ENCODE peak calls at places on chromosomes 12 and 14, in six cellular contexts. One of them, this sample, is unnamed.

GRCh38 chr12:24661657-24662096 is 287.2 kb downstream of the BCAT1 start:
- DNase-seq in NCI-H2081: no peak
- DNase-seq in AG09319: peak; percentile 20
- DNase-seq in neuronal stem cell: no peak
- DNase-seq in activated naive CD8-positive, alpha-beta T cell treated with anti-CD3 and anti-CD28 coated beads, Interleukin-2, amount 10 ng/mL, durations not matched to agents 7 days and 5 days: no peak
- DNase-seq in NCI-H460: no peak
- DNase-seq in this sample: no peak

GRCh38 chr14:74612346-74613021 is 447 bp upstream of the LTBP2 start:
- DNase-seq in NCI-H2081: peak; percentile 71
- DNase-seq in AG09319: peak; percentile 56
- DNase-seq in neuronal stem cell: peak; percentile 80
- DNase-seq in activated naive CD8-positive, alpha-beta T cell treated with anti-CD3 and anti-CD28 coated beads, Interleukin-2, amount 10 ng/mL, durations not matched to agents 7 days and 5 days: peak; percentile 99
- DNase-seq in NCI-H460: peak; percentile 70
- DNase-seq in this sample: peak; percentile 65

GRCh38 chr14:61911534-61911933 is 149.3 kb downstream of the SNAPC1 start:
- DNase-seq in NCI-H2081: peak; percentile 69
- DNase-seq in AG09319: no peak
- DNase-seq in neuronal stem cell: no peak
- DNase-seq in activated naive CD8-positive, alpha-beta T cell treated with anti-CD3 and anti-CD28 coated beads, Interleukin-2, amount 10 ng/mL, durations not matched to agents 7 days and 5 days: no peak
- DNase-seq in NCI-H460: no peak
- DNase-seq in this sample: no peak

GRCh38 chr12:96398422-96399080 is 1.7 kb downstream of the CDK17 start:
- DNase-seq in NCI-H2081: no peak
- DNase-seq in AG09319: no peak
- DNase-seq in neuronal stem cell: no peak
- DNase-seq in activated naive CD8-positive, alpha-beta T cell treated with anti-CD3 and anti-CD28 coated beads, Interleukin-2, amount 10 ng/mL, durations not matched to agents 7 days and 5 days: no peak
- DNase-seq in NCI-H460: no peak
- DNase-seq in this sample: no peak

GRCh38 chr14:105531088-105531957 is 4.9 kb downstream of the TMEM121 start:
- DNase-seq in NCI-H2081: no peak
- DNase-seq in AG09319: no peak
- DNase-seq in neuronal stem cell: no peak
- DNase-seq in activated naive CD8-positive, alpha-beta T cell treated with anti-CD3 and anti-CD28 coated beads, Interleukin-2, amount 10 ng/mL, durations not matched to agents 7 days and 5 days: no peak
- DNase-seq in NCI-H460: no peak
- DNase-seq in this sample: no peak

GRCh38 chr12:27158322-27158721 is 75.9 kb upstream of the C12orf71 start:
- DNase-seq in NCI-H2081: no peak
- DNase-seq in AG09319: no peak
- DNase-seq in neuronal stem cell: peak; percentile 38
- DNase-seq in activated naive CD8-positive, alpha-beta T cell treated with anti-CD3 and anti-CD28 coated beads, Interleukin-2, amount 10 ng/mL, durations not matched to agents 7 days and 5 days: no peak
- DNase-seq in NCI-H460: no peak
- DNase-seq in this sample: peak; percentile 94

GRCh38 chr14:20383032-20383431 is 30.3 kb downstream of the TEP1 start:
- DNase-seq in NCI-H2081: no peak
- DNase-seq in AG09319: no peak
- DNase-seq in neuronal stem cell: no peak
- DNase-seq in activated naive CD8-positive, alpha-beta T cell treated with anti-CD3 and anti-CD28 coated beads, Interleukin-2, amount 10 ng/mL, durations not matched to agents 7 days and 5 days: no peak
- DNase-seq in NCI-H460: no peak
- DNase-seq in this sample: no peak

GRCh38 chr14:65574611-65575010 is 162.1 kb downstream of the FUT8 start:
- DNase-seq in NCI-H2081: no peak
- DNase-seq in AG09319: no peak
- DNase-seq in neuronal stem cell: no peak
- DNase-seq in activated naive CD8-positive, alpha-beta T cell treated with anti-CD3 and anti-CD28 coated beads, Interleukin-2, amount 10 ng/mL, durations not matched to agents 7 days and 5 days: no peak
- DNase-seq in NCI-H460: no peak
- DNase-seq in this sample: no peak

GRCh38 chr12:89597210-89597609 is 71.4 kb upstream of the POC1B start:
- DNase-seq in NCI-H2081: no peak
- DNase-seq in AG09319: no peak
- DNase-seq in neuronal stem cell: no peak
- DNase-seq in activated naive CD8-positive, alpha-beta T cell treated with anti-CD3 and anti-CD28 coated beads, Interleukin-2, amount 10 ng/mL, durations not matched to agents 7 days and 5 days: no peak
- DNase-seq in NCI-H460: no peak
- DNase-seq in this sample: no peak

GRCh38 chr14:97251423-97252155 is 454.4 kb downstream of the VRK1 start:
- DNase-seq in NCI-H2081: no peak
- DNase-seq in AG09319: no peak
- DNase-seq in neuronal stem cell: no peak
- DNase-seq in activated naive CD8-positive, alpha-beta T cell treated with anti-CD3 and anti-CD28 coated beads, Interleukin-2, amount 10 ng/mL, durations not matched to agents 7 days and 5 days: no peak
- DNase-seq in NCI-H460: no peak
- DNase-seq in this sample: peak; percentile 1

GRCh38 chr14:100729982-100730381 is 3.3 kb downstream of the DLK1 start:
- DNase-seq in NCI-H2081: no peak
- DNase-seq in AG09319: no peak
- DNase-seq in neuronal stem cell: no peak
- DNase-seq in activated naive CD8-positive, alpha-beta T cell treated with anti-CD3 and anti-CD28 coated beads, Interleukin-2, amount 10 ng/mL, durations not matched to agents 7 days and 5 days: no peak
- DNase-seq in NCI-H460: no peak
- DNase-seq in this sample: no peak

GRCh38 chr12:121288158-121288848 is 8.2 kb downstream of the CAMKK2 start:
- DNase-seq in NCI-H2081: no peak
- DNase-seq in AG09319: no peak
- DNase-seq in neuronal stem cell: no peak
- DNase-seq in activated naive CD8-positive, alpha-beta T cell treated with anti-CD3 and anti-CD28 coated beads, Interleukin-2, amount 10 ng/mL, durations not matched to agents 7 days and 5 days: no peak
- DNase-seq in NCI-H460: no peak
- DNase-seq in this sample: no peak

GRCh38 chr12:51921017-51921725 is 13.9 kb downstream of the ACVRL1 start:
- DNase-seq in NCI-H2081: no peak
- DNase-seq in AG09319: no peak
- DNase-seq in neuronal stem cell: peak; percentile 36
- DNase-seq in activated naive CD8-positive, alpha-beta T cell treated with anti-CD3 and anti-CD28 coated beads, Interleukin-2, amount 10 ng/mL, durations not matched to agents 7 days and 5 days: no peak
- DNase-seq in NCI-H460: no peak
- DNase-seq in this sample: no peak

GRCh38 chr12:505221-505620 is 45.5 kb downstream of the B4GALNT3 start:
- DNase-seq in NCI-H2081: no peak
- DNase-seq in AG09319: no peak
- DNase-seq in neuronal stem cell: no peak
- DNase-seq in activated naive CD8-positive, alpha-beta T cell treated with anti-CD3 and anti-CD28 coated beads, Interleukin-2, amount 10 ng/mL, durations not matched to agents 7 days and 5 days: no peak
- DNase-seq in NCI-H460: no peak
- DNase-seq in this sample: no peak

GRCh38 chr12:132469423-132469822 is 20.5 kb upstream of the FBRSL1 start:
- DNase-seq in NCI-H2081: no peak
- DNase-seq in AG09319: no peak
- DNase-seq in neuronal stem cell: no peak
- DNase-seq in activated naive CD8-positive, alpha-beta T cell treated with anti-CD3 and anti-CD28 coated beads, Interleukin-2, amount 10 ng/mL, durations not matched to agents 7 days and 5 days: no peak
- DNase-seq in NCI-H460: no peak
- DNase-seq in this sample: no peak

GRCh38 chr12:7019043-7019569 is 830 bp upstream of the LPCAT3 start:
- DNase-seq in NCI-H2081: peak; percentile 13
- DNase-seq in AG09319: no peak
- DNase-seq in neuronal stem cell: no peak
- DNase-seq in activated naive CD8-positive, alpha-beta T cell treated with anti-CD3 and anti-CD28 coated beads, Interleukin-2, amount 10 ng/mL, durations not matched to agents 7 days and 5 days: no peak
- DNase-seq in NCI-H460: no peak
- DNase-seq in this sample: no peak

GRCh38 chr12:57223191-57224165 is 6.0 kb upstream of the SHMT2 start:
- DNase-seq in NCI-H2081: no peak
- DNase-seq in AG09319: no peak
- DNase-seq in neuronal stem cell: no peak
- DNase-seq in activated naive CD8-positive, alpha-beta T cell treated with anti-CD3 and anti-CD28 coated beads, Interleukin-2, amount 10 ng/mL, durations not matched to agents 7 days and 5 days: peak; percentile 54
- DNase-seq in NCI-H460: no peak
- DNase-seq in this sample: no peak

GRCh38 chr14:85358136-85358785 is 171.7 kb upstream of the FLRT2 start:
- DNase-seq in NCI-H2081: no peak
- DNase-seq in AG09319: no peak
- DNase-seq in neuronal stem cell: no peak
- DNase-seq in activated naive CD8-positive, alpha-beta T cell treated with anti-CD3 and anti-CD28 coated beads, Interleukin-2, amount 10 ng/mL, durations not matched to agents 7 days and 5 days: no peak
- DNase-seq in NCI-H460: no peak
- DNase-seq in this sample: no peak

GRCh38 chr12:69161835-69162234 is 77.5 kb upstream of the CPSF6 start:
- DNase-seq in NCI-H2081: peak; percentile 19
- DNase-seq in AG09319: no peak
- DNase-seq in neuronal stem cell: no peak
- DNase-seq in activated naive CD8-positive, alpha-beta T cell treated with anti-CD3 and anti-CD28 coated beads, Interleukin-2, amount 10 ng/mL, durations not matched to agents 7 days and 5 days: no peak
- DNase-seq in NCI-H460: no peak
- DNase-seq in this sample: no peak

GRCh38 chr14:99063620-99064225 is 208.3 kb downstream of the BCL11B start:
- DNase-seq in NCI-H2081: no peak
- DNase-seq in AG09319: no peak
- DNase-seq in neuronal stem cell: no peak
- DNase-seq in activated naive CD8-positive, alpha-beta T cell treated with anti-CD3 and anti-CD28 coated beads, Interleukin-2, amount 10 ng/mL, durations not matched to agents 7 days and 5 days: no peak
- DNase-seq in NCI-H460: no peak
- DNase-seq in this sample: no peak

GRCh38 chr12:124395284-124395752 is 100.4 kb downstream of the RFLNA start:
- DNase-seq in NCI-H2081: peak; percentile 93
- DNase-seq in AG09319: no peak
- DNase-seq in neuronal stem cell: no peak
- DNase-seq in activated naive CD8-positive, alpha-beta T cell treated with anti-CD3 and anti-CD28 coated beads, Interleukin-2, amount 10 ng/mL, durations not matched to agents 7 days and 5 days: no peak
- DNase-seq in NCI-H460: no peak
- DNase-seq in this sample: no peak

GRCh38 chr12:7079826-7080125 is 12.5 kb downstream of the C1R start:
- DNase-seq in NCI-H2081: no peak
- DNase-seq in AG09319: no peak
- DNase-seq in neuronal stem cell: no peak
- DNase-seq in activated naive CD8-positive, alpha-beta T cell treated with anti-CD3 and anti-CD28 coated beads, Interleukin-2, amount 10 ng/mL, durations not matched to agents 7 days and 5 days: no peak
- DNase-seq in NCI-H460: no peak
- DNase-seq in this sample: no peak

GRCh38 chr12:48157889-48158370 is 615 bp upstream of the ASB8 start:
- DNase-seq in NCI-H2081: no peak
- DNase-seq in AG09319: no peak
- DNase-seq in neuronal stem cell: no peak
- DNase-seq in activated naive CD8-positive, alpha-beta T cell treated with anti-CD3 and anti-CD28 coated beads, Interleukin-2, amount 10 ng/mL, durations not matched to agents 7 days and 5 days: no peak
- DNase-seq in NCI-H460: no peak
- DNase-seq in this sample: no peak

GRCh38 chr12:102120886-102121285 is 903 bp downstream of the PARPBP start:
- DNase-seq in NCI-H2081: peak; percentile 27
- DNase-seq in AG09319: no peak
- DNase-seq in neuronal stem cell: no peak
- DNase-seq in activated naive CD8-positive, alpha-beta T cell treated with anti-CD3 and anti-CD28 coated beads, Interleukin-2, amount 10 ng/mL, durations not matched to agents 7 days and 5 days: no peak
- DNase-seq in NCI-H460: no peak
- DNase-seq in this sample: no peak

GRCh38 chr12:127548123-127548553 is 718.8 kb upstream of the TMEM132C start:
- DNase-seq in NCI-H2081: peak; percentile 96
- DNase-seq in AG09319: peak; percentile 44
- DNase-seq in neuronal stem cell: no peak
- DNase-seq in activated naive CD8-positive, alpha-beta T cell treated with anti-CD3 and anti-CD28 coated beads, Interleukin-2, amount 10 ng/mL, durations not matched to agents 7 days and 5 days: no peak
- DNase-seq in NCI-H460: no peak
- DNase-seq in this sample: peak; percentile 11

GRCh38 chr12:3437986-3438385 is 53.0 kb upstream of the PRMT8 start:
- DNase-seq in NCI-H2081: no peak
- DNase-seq in AG09319: no peak
- DNase-seq in neuronal stem cell: no peak
- DNase-seq in activated naive CD8-positive, alpha-beta T cell treated with anti-CD3 and anti-CD28 coated beads, Interleukin-2, amount 10 ng/mL, durations not matched to agents 7 days and 5 days: no peak
- DNase-seq in NCI-H460: no peak
- DNase-seq in this sample: no peak

GRCh38 chr14:67574156-67574555 is 25.9 kb downstream of the PIGH start:
- DNase-seq in NCI-H2081: no peak
- DNase-seq in AG09319: no peak
- DNase-seq in neuronal stem cell: no peak
- DNase-seq in activated naive CD8-positive, alpha-beta T cell treated with anti-CD3 and anti-CD28 coated beads, Interleukin-2, amount 10 ng/mL, durations not matched to agents 7 days and 5 days: peak; percentile 19
- DNase-seq in NCI-H460: no peak
- DNase-seq in this sample: no peak

GRCh38 chr14:70254476-70254961 is 65.8 kb upstream of the SLC8A3 start:
- DNase-seq in NCI-H2081: peak; percentile 72
- DNase-seq in AG09319: no peak
- DNase-seq in neuronal stem cell: peak; percentile 23
- DNase-seq in activated naive CD8-positive, alpha-beta T cell treated with anti-CD3 and anti-CD28 coated beads, Interleukin-2, amount 10 ng/mL, durations not matched to agents 7 days and 5 days: peak; percentile 43
- DNase-seq in NCI-H460: peak; percentile 36
- DNase-seq in this sample: no peak

GRCh38 chr14:48973136-48973535 is 613.0 kb downstream of the RPS29 start:
- DNase-seq in NCI-H2081: no peak
- DNase-seq in AG09319: no peak
- DNase-seq in neuronal stem cell: no peak
- DNase-seq in activated naive CD8-positive, alpha-beta T cell treated with anti-CD3 and anti-CD28 coated beads, Interleukin-2, amount 10 ng/mL, durations not matched to agents 7 days and 5 days: no peak
- DNase-seq in NCI-H460: no peak
- DNase-seq in this sample: no peak

GRCh38 chr14:92556255-92556741 is 42.7 kb downstream of the RIN3 start:
- DNase-seq in NCI-H2081: no peak
- DNase-seq in AG09319: no peak
- DNase-seq in neuronal stem cell: no peak
- DNase-seq in activated naive CD8-positive, alpha-beta T cell treated with anti-CD3 and anti-CD28 coated beads, Interleukin-2, amount 10 ng/mL, durations not matched to agents 7 days and 5 days: no peak
- DNase-seq in NCI-H460: no peak
- DNase-seq in this sample: no peak

GRCh38 chr12:29073631-29074239 is 75.3 kb upstream of the FAR2 start:
- DNase-seq in NCI-H2081: peak; percentile 23
- DNase-seq in AG09319: peak; percentile 20
- DNase-seq in neuronal stem cell: no peak
- DNase-seq in activated naive CD8-positive, alpha-beta T cell treated with anti-CD3 and anti-CD28 coated beads, Interleukin-2, amount 10 ng/mL, durations not matched to agents 7 days and 5 days: no peak
- DNase-seq in NCI-H460: peak; percentile 26
- DNase-seq in this sample: no peak

GRCh38 chr14:23566782-23567185 is 807 bp downstream of the AP1G2 start:
- DNase-seq in NCI-H2081: no peak
- DNase-seq in AG09319: no peak
- DNase-seq in neuronal stem cell: no peak
- DNase-seq in activated naive CD8-positive, alpha-beta T cell treated with anti-CD3 and anti-CD28 coated beads, Interleukin-2, amount 10 ng/mL, durations not matched to agents 7 days and 5 days: no peak
- DNase-seq in NCI-H460: no peak
- DNase-seq in this sample: no peak

GRCh38 chr12:20212036-20212435 is 156.3 kb upstream of the PDE3A start:
- DNase-seq in NCI-H2081: no peak
- DNase-seq in AG09319: peak; percentile 2
- DNase-seq in neuronal stem cell: no peak
- DNase-seq in activated naive CD8-positive, alpha-beta T cell treated with anti-CD3 and anti-CD28 coated beads, Interleukin-2, amount 10 ng/mL, durations not matched to agents 7 days and 5 days: no peak
- DNase-seq in NCI-H460: no peak
- DNase-seq in this sample: no peak

This sample was measured in NT2/D1.